ENCODE peak calls at places on chromosomes 3 and 15, in five cellular contexts. One of them, this sample, is unnamed.

GRCh38 chr3:125434582-125435011 is 59.5 kb upstream of the ZNF148 start:
- DNase-seq in Peyer's patch: no peak
- DNase-seq in HCT116: no peak
- DNase-seq in neural progenitor cell: no peak
- DNase-seq in Panc1: no peak
- DNase-seq in this sample: no peak

GRCh38 chr3:187136936-187137335 is 2.4 kb downstream of the RPL39L start:
- DNase-seq in Peyer's patch: no peak
- DNase-seq in HCT116: peak; percentile 40
- DNase-seq in neural progenitor cell: no peak
- DNase-seq in Panc1: no peak
- DNase-seq in this sample: peak; percentile 18

GRCh38 chr3:152155654-152156053 is 113.1 kb upstream of the MBNL1 start:
- DNase-seq in Peyer's patch: no peak
- DNase-seq in HCT116: no peak
- DNase-seq in neural progenitor cell: no peak
- DNase-seq in Panc1: no peak
- DNase-seq in this sample: no peak

GRCh38 chr15:40354408-40355171 is 3.4 kb upstream of the DISP2 start:
- DNase-seq in Peyer's patch: peak; percentile 53
- DNase-seq in HCT116: no peak
- DNase-seq in neural progenitor cell: peak; percentile 65
- DNase-seq in Panc1: no peak
- DNase-seq in this sample: peak; percentile 44

GRCh38 chr3:24985631-24986030 is 442.4 kb upstream of the RARB start:
- DNase-seq in Peyer's patch: no peak
- DNase-seq in HCT116: no peak
- DNase-seq in neural progenitor cell: no peak
- DNase-seq in Panc1: no peak
- DNase-seq in this sample: no peak

GRCh38 chr15:40045572-40046217 is 6.7 kb upstream of the SRP14 start:
- DNase-seq in Peyer's patch: no peak
- DNase-seq in HCT116: no peak
- DNase-seq in neural progenitor cell: no peak
- DNase-seq in Panc1: no peak
- DNase-seq in this sample: no peak

GRCh38 chr3:150227839-150228238 is 180.3 kb upstream of the TSC22D2 start:
- DNase-seq in Peyer's patch: peak; percentile 53
- DNase-seq in HCT116: peak; percentile 32
- DNase-seq in neural progenitor cell: peak; percentile 94
- DNase-seq in Panc1: no peak
- DNase-seq in this sample: peak; percentile 76

GRCh38 chr3:182292586-182292985 is 500.7 kb upstream of the ATP11B start:
- DNase-seq in Peyer's patch: no peak
- DNase-seq in HCT116: no peak
- DNase-seq in neural progenitor cell: peak; percentile 24
- DNase-seq in Panc1: no peak
- DNase-seq in this sample: peak; percentile 30

GRCh38 chr15:33119865-33120264 is 74.6 kb downstream of the FMN1 start:
- DNase-seq in Peyer's patch: no peak
- DNase-seq in HCT116: no peak
- DNase-seq in neural progenitor cell: no peak
- DNase-seq in Panc1: no peak
- DNase-seq in this sample: no peak

GRCh38 chr3:4413467-4413866 is 53.6 kb downstream of the SUMF1 start:
- DNase-seq in Peyer's patch: no peak
- DNase-seq in HCT116: no peak
- DNase-seq in neural progenitor cell: no peak
- DNase-seq in Panc1: no peak
- DNase-seq in this sample: no peak

GRCh38 chr15:38144921-38145320 is 107.7 kb upstream of the SPRED1 start:
- DNase-seq in Peyer's patch: no peak
- DNase-seq in HCT116: no peak
- DNase-seq in neural progenitor cell: no peak
- DNase-seq in Panc1: no peak
- DNase-seq in this sample: no peak

GRCh38 chr15:35290301-35290721 is 205.2 kb upstream of the NANOGP8 start:
- DNase-seq in Peyer's patch: no peak
- DNase-seq in HCT116: no peak
- DNase-seq in neural progenitor cell: no peak
- DNase-seq in Panc1: no peak
- DNase-seq in this sample: no peak

GRCh38 chr3:104005815-104006214 is 1360.9 kb upstream of the ALCAM start:
- DNase-seq in Peyer's patch: no peak
- DNase-seq in HCT116: no peak
- DNase-seq in neural progenitor cell: no peak
- DNase-seq in Panc1: no peak
- DNase-seq in this sample: no peak

GRCh38 chr15:58378241-58379085 is 53.3 kb upstream of the LIPC start:
- DNase-seq in Peyer's patch: no peak
- DNase-seq in HCT116: no peak
- DNase-seq in neural progenitor cell: no peak
- DNase-seq in Panc1: no peak
- DNase-seq in this sample: no peak

GRCh38 chr15:93190238-93190637 is 101.2 kb upstream of the RGMA start:
- DNase-seq in Peyer's patch: no peak
- DNase-seq in HCT116: no peak
- DNase-seq in neural progenitor cell: no peak
- DNase-seq in Panc1: no peak
- DNase-seq in this sample: no peak

GRCh38 chr3:69219101-69219708 is 96.8 kb upstream of the LMOD3 start:
- DNase-seq in Peyer's patch: no peak
- DNase-seq in HCT116: no peak
- DNase-seq in neural progenitor cell: no peak
- DNase-seq in Panc1: no peak
- DNase-seq in this sample: no peak

GRCh38 chr3:63046152-63046551 is 170.9 kb upstream of the CADPS start:
- DNase-seq in Peyer's patch: no peak
- DNase-seq in HCT116: no peak
- DNase-seq in neural progenitor cell: no peak
- DNase-seq in Panc1: no peak
- DNase-seq in this sample: no peak

GRCh38 chr15:75123395-75123794 is 78.3 kb upstream of the C15orf39 start:
- DNase-seq in Peyer's patch: no peak
- DNase-seq in HCT116: no peak
- DNase-seq in neural progenitor cell: no peak
- DNase-seq in Panc1: no peak
- DNase-seq in this sample: no peak

GRCh38 chr3:193040836-193041672 is 123.4 kb upstream of the MB21D2 start:
- DNase-seq in Peyer's patch: no peak
- DNase-seq in HCT116: peak; percentile 50
- DNase-seq in neural progenitor cell: peak; percentile 68
- DNase-seq in Panc1: peak; percentile 13
- DNase-seq in this sample: peak; percentile 30

GRCh38 chr15:87816811-87817210 is 439.7 kb downstream of the NTRK3 start:
- DNase-seq in Peyer's patch: no peak
- DNase-seq in HCT116: no peak
- DNase-seq in neural progenitor cell: no peak
- DNase-seq in Panc1: peak; percentile 2
- DNase-seq in this sample: no peak

GRCh38 chr3:134373278-134373941 is 837 bp downstream of the AMOTL2 start:
- DNase-seq in Peyer's patch: peak; percentile 73
- DNase-seq in HCT116: no peak
- DNase-seq in neural progenitor cell: peak; percentile 97
- DNase-seq in Panc1: no peak
- DNase-seq in this sample: peak; percentile 91

GRCh38 chr3:170107926-170108325 is 70.1 kb downstream of the GPR160 start:
- DNase-seq in Peyer's patch: no peak
- DNase-seq in HCT116: no peak
- DNase-seq in neural progenitor cell: no peak
- DNase-seq in Panc1: no peak
- DNase-seq in this sample: no peak

GRCh38 chr15:40543631-40544294 is 21.1 kb downstream of the CCDC32 start:
- DNase-seq in Peyer's patch: no peak
- DNase-seq in HCT116: no peak
- DNase-seq in neural progenitor cell: no peak
- DNase-seq in Panc1: no peak
- DNase-seq in this sample: no peak

GRCh38 chr3:62128028-62128427 is 245.3 kb downstream of the FEZF2 start:
- DNase-seq in Peyer's patch: no peak
- DNase-seq in HCT116: no peak
- DNase-seq in neural progenitor cell: no peak
- DNase-seq in Panc1: no peak
- DNase-seq in this sample: no peak

GRCh38 chr3:45591547-45591912 is 3.0 kb upstream of the LIMD1 start:
- DNase-seq in Peyer's patch: no peak
- DNase-seq in HCT116: no peak
- DNase-seq in neural progenitor cell: no peak
- DNase-seq in Panc1: no peak
- DNase-seq in this sample: no peak

GRCh38 chr3:45592405-45592804 is 2.1 kb upstream of the LIMD1 start:
- DNase-seq in Peyer's patch: no peak
- DNase-seq in HCT116: no peak
- DNase-seq in neural progenitor cell: no peak
- DNase-seq in Panc1: no peak
- DNase-seq in this sample: no peak

GRCh38 chr3:45590822-45591546 is 3.6 kb upstream of the LIMD1 start:
- DNase-seq in Peyer's patch: no peak
- DNase-seq in HCT116: no peak
- DNase-seq in neural progenitor cell: no peak
- DNase-seq in Panc1: no peak
- DNase-seq in this sample: no peak

GRCh38 chr3:45593708-45594601 is 596 bp upstream of the LIMD1 start:
- DNase-seq in Peyer's patch: peak; percentile 83
- DNase-seq in HCT116: peak; percentile 47
- DNase-seq in neural progenitor cell: peak; percentile 90
- DNase-seq in Panc1: no peak
- DNase-seq in this sample: peak; percentile 83

GRCh38 chr3:45592830-45593707 is 1.5 kb upstream of the LIMD1 start:
- DNase-seq in Peyer's patch: peak; percentile 94
- DNase-seq in HCT116: peak; percentile 78
- DNase-seq in neural progenitor cell: peak; percentile 96
- DNase-seq in Panc1: peak; percentile 70
- DNase-seq in this sample: peak; percentile 95
- TF ChIP-seq CTCF in Peyer's patch: peak; percentile 80
- TF ChIP-seq CTCF in HCT116: peak; percentile 74
- TF ChIP-seq CTCF in neural progenitor cell: peak; percentile 84
- TF ChIP-seq CTCF in Panc1: peak; percentile 92
- TF ChIP-seq CTCF in this sample: peak; percentile 73

DNA sequence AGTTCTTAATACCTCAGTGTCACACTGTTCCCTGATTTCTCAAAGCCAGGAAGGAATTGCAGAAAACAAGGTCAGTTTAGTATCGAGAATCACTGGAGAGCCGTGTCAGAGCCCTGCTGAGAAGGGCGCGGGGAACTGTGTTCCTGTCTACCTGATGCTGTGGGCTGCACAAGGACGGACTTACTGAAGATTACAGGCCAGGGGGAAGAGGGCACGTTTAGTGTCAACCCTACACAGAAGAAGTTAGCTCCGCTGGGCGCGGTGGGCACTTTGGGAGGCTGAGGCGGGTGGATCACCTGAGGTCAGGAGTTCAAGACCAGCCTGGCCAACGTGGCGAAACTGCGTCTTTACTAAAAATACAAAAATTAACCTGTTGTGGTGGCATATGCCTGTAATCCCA is 104.1 kb downstream of the APBA2 start:
- DNase-seq in Peyer's patch: no peak
- DNase-seq in HCT116: no peak
- DNase-seq in neural progenitor cell: no peak
- DNase-seq in Panc1: no peak
- DNase-seq in this sample: no peak
- TF ChIP-seq CTCF in Peyer's patch: no peak
- TF ChIP-seq CTCF in HCT116: no peak
- TF ChIP-seq CTCF in neural progenitor cell: no peak
- TF ChIP-seq CTCF in Panc1: no peak
- TF ChIP-seq CTCF in this sample: no peak

GRCh38 chr15:25740438-25741252 is 122.5 kb downstream of the ATP10A start:
- DNase-seq in Peyer's patch: peak; percentile 22
- DNase-seq in HCT116: no peak
- DNase-seq in neural progenitor cell: no peak
- DNase-seq in Panc1: no peak
- DNase-seq in this sample: no peak

GRCh38 chr15:25741253-25741575 is 121.9 kb downstream of the ATP10A start:
- DNase-seq in Peyer's patch: no peak
- DNase-seq in HCT116: no peak
- DNase-seq in neural progenitor cell: no peak
- DNase-seq in Panc1: no peak
- DNase-seq in this sample: no peak

GRCh38 chr15:25742008-25742407 is 121.1 kb downstream of the ATP10A start:
- DNase-seq in Peyer's patch: no peak
- DNase-seq in HCT116: no peak
- DNase-seq in neural progenitor cell: peak; percentile 76
- DNase-seq in Panc1: no peak
- DNase-seq in this sample: no peak

GRCh38 chr15:25738171-25738792 is 124.8 kb downstream of the ATP10A start:
- DNase-seq in Peyer's patch: no peak
- DNase-seq in HCT116: no peak
- DNase-seq in neural progenitor cell: no peak
- DNase-seq in Panc1: no peak
- DNase-seq in this sample: no peak

DNA sequence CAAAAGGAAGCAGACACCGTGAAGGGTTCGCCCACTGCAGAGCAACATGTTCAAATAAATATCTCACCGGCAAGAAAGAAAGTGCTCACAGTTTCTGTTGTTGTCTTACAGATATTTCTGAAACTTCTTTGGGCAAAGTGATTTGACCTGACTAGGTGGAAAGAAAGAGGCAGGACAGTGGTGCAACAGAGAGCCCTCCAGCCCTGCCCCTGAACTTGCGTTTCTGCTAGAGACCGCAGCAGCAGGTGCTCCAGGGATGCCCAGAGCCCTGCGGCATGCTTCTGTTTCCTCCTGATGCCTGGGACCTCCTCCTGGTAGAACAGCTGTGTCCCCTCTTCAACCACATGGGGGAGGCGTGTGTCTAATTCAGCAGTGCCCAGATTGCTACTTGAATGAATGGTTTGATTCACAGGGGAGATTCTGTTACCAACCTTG is 123.4 kb downstream of the ATP10A start:
- DNase-seq in Peyer's patch: peak; percentile 20
- DNase-seq in HCT116: no peak
- DNase-seq in neural progenitor cell: peak; percentile 61
- DNase-seq in Panc1: no peak
- DNase-seq in this sample: no peak
- TF ChIP-seq CTCF in Peyer's patch: no peak
- TF ChIP-seq CTCF in HCT116: no peak
- TF ChIP-seq CTCF in neural progenitor cell: peak; percentile 49
- TF ChIP-seq CTCF in Panc1: no peak
- TF ChIP-seq CTCF in this sample: no peak

GRCh38 chr3:132803889-132804288 is 81.7 kb upstream of the NPHP3 start:
- DNase-seq in Peyer's patch: no peak
- DNase-seq in HCT116: no peak
- DNase-seq in neural progenitor cell: peak; percentile 29
- DNase-seq in Panc1: no peak
- DNase-seq in this sample: no peak
- TF ChIP-seq CTCF in Peyer's patch: no peak
- TF ChIP-seq CTCF in HCT116: peak; percentile 31
- TF ChIP-seq CTCF in neural progenitor cell: peak; percentile 45
- TF ChIP-seq CTCF in Panc1: peak; percentile 34
- TF ChIP-seq CTCF in this sample: no peak

GRCh38 chr3:156816794-156817741 is 9.1 kb upstream of the LEKR1 start:
- DNase-seq in Peyer's patch: peak; percentile 93
- DNase-seq in HCT116: peak; percentile 77
- DNase-seq in neural progenitor cell: peak; percentile 96
- DNase-seq in Panc1: peak; percentile 83
- DNase-seq in this sample: peak; percentile 99
- TF ChIP-seq CTCF in Peyer's patch: peak; percentile 1
- TF ChIP-seq CTCF in HCT116: no peak
- TF ChIP-seq CTCF in neural progenitor cell: no peak
- TF ChIP-seq CTCF in Panc1: peak; percentile 40
- TF ChIP-seq CTCF in this sample: no peak

GRCh38 chr3:168544097-168544957 is 448.6 kb upstream of the GOLIM4 start:
- DNase-seq in Peyer's patch: no peak
- DNase-seq in HCT116: peak; percentile 3
- DNase-seq in neural progenitor cell: peak; percentile 23
- DNase-seq in Panc1: no peak
- DNase-seq in this sample: no peak
- TF ChIP-seq CTCF in Peyer's patch: no peak
- TF ChIP-seq CTCF in HCT116: peak; percentile 24
- TF ChIP-seq CTCF in neural progenitor cell: peak; percentile 10
- TF ChIP-seq CTCF in Panc1: no peak
- TF ChIP-seq CTCF in this sample: no peak

This sample was measured in Calu3.